ENCODE peak calls at places on chromosomes 12 and 14, in nine cellular contexts. One of them, this sample, is unnamed.

GRCh38 chr12:49872781-49873181 is 29.9 kb upstream of the BCDIN3D start:
- DNase-seq in tibial nerve: no peak
- DNase-seq in mammary epithelial cell: no peak
- DNase-seq in kidney epithelial cell: no peak
- DNase-seq in pancreas: no peak
- DNase-seq in retinal pigment epithelial cell: no peak
- DNase-seq in epithelial cell of esophagus: peak
- DNase-seq in stomach: no peak
- DNase-seq in HCT116: no peak
- DNase-seq in this sample: no peak

GRCh38 chr14:64940336-64940910 is 2.1 kb downstream of the GPX2 start:
- DNase-seq in pancreas: peak
- DNase-seq in kidney epithelial cell: no peak
- DNase-seq in epithelial cell of esophagus: no peak
- DNase-seq in retinal pigment epithelial cell: no peak
- DNase-seq in mammary epithelial cell: no peak
- DNase-seq in HCT116: no peak
- DNase-seq in tibial nerve: no peak
- DNase-seq in stomach: no peak
- DNase-seq in this sample: no peak

GRCh38 chr14:22980672-22981089 is 1.7 kb downstream of the AJUBA start:
- DNase-seq in HCT116: no peak
- DNase-seq in tibial nerve: no peak
- DNase-seq in retinal pigment epithelial cell: no peak
- DNase-seq in stomach: peak
- DNase-seq in pancreas: peak
- DNase-seq in epithelial cell of esophagus: peak
- DNase-seq in mammary epithelial cell: peak
- DNase-seq in kidney epithelial cell: no peak
- DNase-seq in this sample: no peak

GRCh38 chr12:98870521-98870920 is 225.4 kb downstream of the APAF1 start:
- DNase-seq in HCT116: no peak
- DNase-seq in stomach: no peak
- DNase-seq in retinal pigment epithelial cell: no peak
- DNase-seq in tibial nerve: no peak
- DNase-seq in mammary epithelial cell: no peak
- DNase-seq in pancreas: no peak
- DNase-seq in epithelial cell of esophagus: no peak
- DNase-seq in kidney epithelial cell: no peak
- DNase-seq in this sample: no peak

GRCh38 chr14:100015251-100015655 is 50.0 kb upstream of the EVL start:
- DNase-seq in HCT116: no peak
- DNase-seq in pancreas: no peak
- DNase-seq in stomach: no peak
- DNase-seq in tibial nerve: no peak
- DNase-seq in mammary epithelial cell: no peak
- DNase-seq in epithelial cell of esophagus: no peak
- DNase-seq in retinal pigment epithelial cell: no peak
- DNase-seq in kidney epithelial cell: no peak
- DNase-seq in this sample: no peak

GRCh38 chr14:68669644-68670343 is 123.1 kb downstream of the ZFP36L1 start:
- DNase-seq in tibial nerve: no peak
- DNase-seq in HCT116: no peak
- DNase-seq in stomach: no peak
- DNase-seq in pancreas: no peak
- DNase-seq in kidney epithelial cell: no peak
- DNase-seq in epithelial cell of esophagus: no peak
- DNase-seq in retinal pigment epithelial cell: no peak
- DNase-seq in mammary epithelial cell: no peak
- DNase-seq in this sample: no peak

GRCh38 chr14:30874999-30875787 is 834 bp downstream of the COCH start:
- DNase-seq in retinal pigment epithelial cell: no peak
- DNase-seq in pancreas: peak
- DNase-seq in HCT116: no peak
- DNase-seq in tibial nerve: no peak
- DNase-seq in stomach: no peak
- DNase-seq in epithelial cell of esophagus: no peak
- DNase-seq in mammary epithelial cell: no peak
- DNase-seq in kidney epithelial cell: no peak
- DNase-seq in this sample: no peak

GRCh38 chr12:129606239-129606638 is 297.6 kb downstream of the TMEM132D start:
- DNase-seq in HCT116: no peak
- DNase-seq in stomach: no peak
- DNase-seq in epithelial cell of esophagus: no peak
- DNase-seq in mammary epithelial cell: no peak
- DNase-seq in kidney epithelial cell: no peak
- DNase-seq in tibial nerve: no peak
- DNase-seq in pancreas: no peak
- DNase-seq in retinal pigment epithelial cell: no peak
- DNase-seq in this sample: no peak

GRCh38 chr12:46675736-46676135 is 150.1 kb downstream of the SLC38A4 start:
- DNase-seq in kidney epithelial cell: no peak
- DNase-seq in tibial nerve: no peak
- DNase-seq in pancreas: peak
- DNase-seq in HCT116: no peak
- DNase-seq in mammary epithelial cell: peak
- DNase-seq in stomach: no peak
- DNase-seq in retinal pigment epithelial cell: no peak
- DNase-seq in epithelial cell of esophagus: peak
- DNase-seq in this sample: no peak

GRCh38 chr14:23588884-23589598 is 10.5 kb upstream of the JPH4 start:
- DNase-seq in HCT116: peak
- DNase-seq in epithelial cell of esophagus: peak
- DNase-seq in tibial nerve: peak
- DNase-seq in pancreas: peak
- DNase-seq in retinal pigment epithelial cell: peak
- DNase-seq in mammary epithelial cell: peak
- DNase-seq in stomach: peak
- DNase-seq in kidney epithelial cell: peak
- DNase-seq in this sample: peak

GRCh38 chr14:68970096-68970612 is 8.9 kb downstream of the ACTN1 start:
- DNase-seq in mammary epithelial cell: no peak
- DNase-seq in stomach: no peak
- DNase-seq in epithelial cell of esophagus: no peak
- DNase-seq in pancreas: peak
- DNase-seq in tibial nerve: no peak
- DNase-seq in kidney epithelial cell: no peak
- DNase-seq in retinal pigment epithelial cell: no peak
- DNase-seq in HCT116: no peak
- DNase-seq in this sample: no peak

GRCh38 chr12:71702590-71702989 is 16.7 kb downstream of the TMEM19 start:
- DNase-seq in tibial nerve: no peak
- DNase-seq in HCT116: no peak
- DNase-seq in mammary epithelial cell: peak
- DNase-seq in pancreas: no peak
- DNase-seq in epithelial cell of esophagus: peak
- DNase-seq in retinal pigment epithelial cell: no peak
- DNase-seq in kidney epithelial cell: no peak
- DNase-seq in stomach: no peak
- DNase-seq in this sample: no peak

GRCh38 chr12:112153900-112154234 is 28.5 kb downstream of the TRAFD1 start:
- DNase-seq in HCT116: no peak
- DNase-seq in pancreas: peak
- DNase-seq in kidney epithelial cell: no peak
- DNase-seq in retinal pigment epithelial cell: no peak
- DNase-seq in epithelial cell of esophagus: no peak
- DNase-seq in mammary epithelial cell: no peak
- DNase-seq in stomach: no peak
- DNase-seq in tibial nerve: no peak
- DNase-seq in this sample: no peak

GRCh38 chr12:74515849-74516248 is 21.8 kb upstream of the ATXN7L3B start:
- DNase-seq in epithelial cell of esophagus: no peak
- DNase-seq in HCT116: no peak
- DNase-seq in retinal pigment epithelial cell: no peak
- DNase-seq in pancreas: no peak
- DNase-seq in tibial nerve: no peak
- DNase-seq in kidney epithelial cell: no peak
- DNase-seq in stomach: no peak
- DNase-seq in mammary epithelial cell: no peak
- DNase-seq in this sample: no peak

GRCh38 chr12:9811651-9812050 is 15.6 kb upstream of the KLRF1 start:
- DNase-seq in pancreas: no peak
- DNase-seq in epithelial cell of esophagus: no peak
- DNase-seq in HCT116: no peak
- DNase-seq in kidney epithelial cell: no peak
- DNase-seq in mammary epithelial cell: no peak
- DNase-seq in retinal pigment epithelial cell: no peak
- DNase-seq in tibial nerve: no peak
- DNase-seq in stomach: no peak
- DNase-seq in this sample: no peak

GRCh38 chr12:9806714-9807113 is 20.6 kb upstream of the KLRF1 start:
- DNase-seq in epithelial cell of esophagus: no peak
- DNase-seq in HCT116: no peak
- DNase-seq in mammary epithelial cell: no peak
- DNase-seq in stomach: no peak
- DNase-seq in kidney epithelial cell: no peak
- DNase-seq in retinal pigment epithelial cell: no peak
- DNase-seq in tibial nerve: no peak
- DNase-seq in pancreas: no peak
- DNase-seq in this sample: no peak

GRCh38 chr12:9813821-9814798 is 13.2 kb upstream of the KLRF1 start:
- DNase-seq in kidney epithelial cell: no peak
- DNase-seq in stomach: peak
- DNase-seq in epithelial cell of esophagus: peak
- DNase-seq in tibial nerve: peak
- DNase-seq in pancreas: peak
- DNase-seq in retinal pigment epithelial cell: no peak
- DNase-seq in HCT116: peak
- DNase-seq in mammary epithelial cell: peak
- DNase-seq in this sample: no peak

GRCh38 chr12:9808531-9808930 is 18.8 kb upstream of the KLRF1 start:
- DNase-seq in kidney epithelial cell: no peak
- DNase-seq in mammary epithelial cell: no peak
- DNase-seq in pancreas: no peak
- DNase-seq in retinal pigment epithelial cell: no peak
- DNase-seq in HCT116: no peak
- DNase-seq in epithelial cell of esophagus: peak
- DNase-seq in stomach: no peak
- DNase-seq in tibial nerve: no peak
- DNase-seq in this sample: no peak

GRCh38 chr12:9810721-9811120 is 16.6 kb upstream of the KLRF1 start:
- DNase-seq in tibial nerve: no peak
- DNase-seq in retinal pigment epithelial cell: no peak
- DNase-seq in pancreas: no peak
- DNase-seq in mammary epithelial cell: no peak
- DNase-seq in kidney epithelial cell: no peak
- DNase-seq in stomach: no peak
- DNase-seq in HCT116: no peak
- DNase-seq in epithelial cell of esophagus: no peak
- DNase-seq in this sample: no peak
- H3K4me3 ChIP-seq in tibial nerve: no peak
- H3K4me3 ChIP-seq in retinal pigment epithelial cell: no peak
- H3K4me3 ChIP-seq in pancreas: no peak
- H3K4me3 ChIP-seq in mammary epithelial cell: no peak
- H3K4me3 ChIP-seq in kidney epithelial cell: no peak
- H3K4me3 ChIP-seq in stomach: no peak
- H3K4me3 ChIP-seq in HCT116: no peak
- H3K4me3 ChIP-seq in epithelial cell of esophagus: no peak
- H3K4me3 ChIP-seq in this sample: no peak

GRCh38 chr12:75818863-75819262 is 212.7 kb downstream of the PHLDA1 start:
- DNase-seq in mammary epithelial cell: no peak
- DNase-seq in stomach: no peak
- DNase-seq in pancreas: no peak
- DNase-seq in epithelial cell of esophagus: no peak
- DNase-seq in tibial nerve: no peak
- DNase-seq in HCT116: no peak
- DNase-seq in retinal pigment epithelial cell: peak
- DNase-seq in kidney epithelial cell: no peak
- DNase-seq in this sample: no peak

GRCh38 chr12:75814856-75815754 is 216.5 kb downstream of the PHLDA1 start:
- DNase-seq in retinal pigment epithelial cell: peak
- DNase-seq in epithelial cell of esophagus: peak
- DNase-seq in pancreas: no peak
- DNase-seq in HCT116: no peak
- DNase-seq in mammary epithelial cell: peak
- DNase-seq in stomach: no peak
- DNase-seq in tibial nerve: peak
- DNase-seq in kidney epithelial cell: peak
- DNase-seq in this sample: peak

GRCh38 chr12:75815756-75816155 is 215.8 kb downstream of the PHLDA1 start:
- DNase-seq in mammary epithelial cell: no peak
- DNase-seq in kidney epithelial cell: no peak
- DNase-seq in tibial nerve: no peak
- DNase-seq in epithelial cell of esophagus: peak
- DNase-seq in pancreas: no peak
- DNase-seq in stomach: no peak
- DNase-seq in retinal pigment epithelial cell: no peak
- DNase-seq in HCT116: no peak
- DNase-seq in this sample: no peak

GRCh38 chr12:75819512-75819911 is 212.1 kb downstream of the PHLDA1 start:
- DNase-seq in epithelial cell of esophagus: peak
- DNase-seq in mammary epithelial cell: no peak
- DNase-seq in stomach: no peak
- DNase-seq in retinal pigment epithelial cell: no peak
- DNase-seq in tibial nerve: no peak
- DNase-seq in pancreas: no peak
- DNase-seq in kidney epithelial cell: no peak
- DNase-seq in HCT116: no peak
- DNase-seq in this sample: no peak

DNA sequence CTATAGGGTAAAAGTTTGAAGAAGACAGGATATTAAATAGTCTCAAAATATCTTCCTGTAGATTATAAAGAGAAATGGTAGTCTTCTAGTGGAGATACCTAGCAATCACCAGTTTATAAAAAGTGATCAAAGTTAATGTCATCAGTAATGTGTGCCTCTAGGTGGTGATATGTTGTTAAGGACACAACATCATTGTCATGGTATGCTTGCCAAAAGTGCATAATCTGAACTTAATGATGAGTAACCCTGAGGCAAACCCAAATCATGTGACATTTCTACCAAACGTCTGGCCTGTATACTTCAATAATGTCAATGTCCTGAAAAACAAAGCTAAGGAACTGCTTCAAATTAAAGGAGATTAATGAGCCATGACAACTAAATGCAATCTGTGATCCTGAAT is 214.7 kb downstream of the PHLDA1 start:
- DNase-seq in pancreas: no peak
- DNase-seq in stomach: no peak
- DNase-seq in epithelial cell of esophagus: peak
- DNase-seq in mammary epithelial cell: peak
- DNase-seq in kidney epithelial cell: peak
- DNase-seq in tibial nerve: no peak
- DNase-seq in HCT116: peak
- DNase-seq in retinal pigment epithelial cell: no peak
- DNase-seq in this sample: peak
- TF ChIP-seq CTCF in pancreas: no peak
- TF ChIP-seq CTCF in stomach: no peak
- TF ChIP-seq CTCF in epithelial cell of esophagus: no peak
- TF ChIP-seq CTCF in mammary epithelial cell: peak
- TF ChIP-seq CTCF in kidney epithelial cell: peak
- TF ChIP-seq CTCF in tibial nerve: no peak
- TF ChIP-seq CTCF in HCT116: no peak
- TF ChIP-seq CTCF in retinal pigment epithelial cell: no peak
- TF ChIP-seq CTCF in this sample: no peak

GRCh38 chr14:28777773-28778606 is 11.4 kb downstream of the FOXG1 start:
- DNase-seq in kidney epithelial cell: no peak
- DNase-seq in stomach: no peak
- DNase-seq in retinal pigment epithelial cell: no peak
- DNase-seq in epithelial cell of esophagus: no peak
- DNase-seq in pancreas: no peak
- DNase-seq in HCT116: no peak
- DNase-seq in mammary epithelial cell: no peak
- DNase-seq in tibial nerve: no peak
- DNase-seq in this sample: no peak
- H3K4me3 ChIP-seq in kidney epithelial cell: no peak
- H3K4me3 ChIP-seq in stomach: no peak
- H3K4me3 ChIP-seq in retinal pigment epithelial cell: no peak
- H3K4me3 ChIP-seq in epithelial cell of esophagus: no peak
- H3K4me3 ChIP-seq in pancreas: no peak
- H3K4me3 ChIP-seq in HCT116: no peak
- H3K4me3 ChIP-seq in mammary epithelial cell: no peak
- H3K4me3 ChIP-seq in tibial nerve: no peak
- H3K4me3 ChIP-seq in this sample: no peak

GRCh38 chr12:4540633-4541032 is 1.9 kb downstream of the RAD51AP1 start:
- DNase-seq in tibial nerve: no peak
- DNase-seq in retinal pigment epithelial cell: no peak
- DNase-seq in stomach: no peak
- DNase-seq in mammary epithelial cell: no peak
- DNase-seq in epithelial cell of esophagus: no peak
- DNase-seq in HCT116: no peak
- DNase-seq in kidney epithelial cell: no peak
- DNase-seq in pancreas: no peak
- DNase-seq in this sample: no peak
- TF ChIP-seq CTCF in tibial nerve: no peak
- TF ChIP-seq CTCF in retinal pigment epithelial cell: no peak
- TF ChIP-seq CTCF in stomach: no peak
- TF ChIP-seq CTCF in mammary epithelial cell: no peak
- TF ChIP-seq CTCF in epithelial cell of esophagus: no peak
- TF ChIP-seq CTCF in HCT116: no peak
- TF ChIP-seq CTCF in kidney epithelial cell: no peak
- TF ChIP-seq CTCF in pancreas: no peak
- TF ChIP-seq CTCF in this sample: no peak